ENCODE peak calls at places on chromosomes 1 and 21, in ten cellular contexts. N is heart left ventricle, J is AG04450, Z is astrocyte of the spinal cord, M is astrocyte of the cerebellum, Q is Panc1, K is lower lobe of right lung, C is RWPE1, B is Calu3, L is IMR-90. V is an unnamed sample.

GRCh38 chr1:162310337-162310736 is 66.3 kb downstream of the SPATA46 start:
- DNase-seq in N (no peak), J (no peak), Z (peak), M (peak), Q (no peak), K (no peak), C (peak), B (no peak), L (peak), V (no peak)

GRCh38 chr21:33825898-33826297 is 89.7 kb downstream of the ATP5PO start:
- DNase-seq in N (no peak), J (peak), Z (peak), M (peak), Q (no peak), K (no peak), C (no peak), B (no peak), L (peak), V (peak)

GRCh38 chr1:175757381-175758015 is 14.1 kb upstream of the TNR start:
- DNase-seq in N (no peak), J (no peak), Z (no peak), M (no peak), Q (peak), K (no peak), C (peak), B (peak), L (no peak), V (no peak)

GRCh38 chr21:29343517-29343916 is 44.8 kb downstream of the BACH1 start:
- DNase-seq in N (no peak), J (peak), Z (peak), M (peak), Q (no peak), K (no peak), C (no peak), B (no peak), L (peak), V (peak)

GRCh38 chr1:189899686-189900495 is 577.8 kb downstream of the BRINP3 start:
- DNase-seq in N (no peak), J (no peak), Z (no peak), M (no peak), Q (no peak), K (no peak), C (no peak), B (no peak), L (no peak), V (no peak)

GRCh38 chr1:229759037-229759435 is 133.0 kb downstream of the URB2 start:
- DNase-seq in N (no peak), J (no peak), Z (peak), M (no peak), Q (no peak), K (no peak), C (no peak), B (no peak), L (peak), V (peak)

GRCh38 chr1:25642710-25643109 is 26.1 kb downstream of the MAN1C1 start:
- DNase-seq in N (no peak), J (peak), Z (peak), M (peak), Q (no peak), K (no peak), C (no peak), B (no peak), L (peak), V (no peak)

GRCh38 chr1:223231011-223231572 is 88.0 kb upstream of the TLR5 start:
- DNase-seq in N (no peak), J (no peak), Z (no peak), M (no peak), Q (no peak), K (no peak), C (no peak), B (no peak), L (no peak), V (no peak)

GRCh38 chr1:224353975-224354930 is 2.4 kb upstream of the CNIH4 start:
- DNase-seq in N (no peak), J (no peak), Z (no peak), M (no peak), Q (no peak), K (no peak), C (no peak), B (no peak), L (peak), V (no peak)

GRCh38 chr1:153344718-153345025 is 4.0 kb downstream of the PGLYRP4 start:
- DNase-seq in N (no peak), J (no peak), Z (no peak), M (no peak), Q (no peak), K (no peak), C (no peak), B (no peak), L (no peak), V (no peak)

GRCh38 chr1:244163131-244163530 is 112.0 kb downstream of the ZBTB18 start:
- DNase-seq in N (no peak), J (no peak), Z (peak), M (no peak), Q (no peak), K (no peak), C (no peak), B (no peak), L (peak), V (peak)

GRCh38 chr1:210294991-210295773 is 33.5 kb upstream of the HHAT start:
- DNase-seq in N (peak), J (no peak), Z (peak), M (no peak), Q (no peak), K (peak), C (no peak), B (no peak), L (no peak), V (peak)

GRCh38 chr1:9294910-9295636 is 2.4 kb downstream of the SPSB1 start:
- DNase-seq in N (peak), J (no peak), Z (peak), M (no peak), Q (no peak), K (no peak), C (no peak), B (no peak), L (peak), V (peak)

GRCh38 chr1:15345711-15346355 is 63.9 kb upstream of the EFHD2 start:
- DNase-seq in N (peak), J (no peak), Z (no peak), M (no peak), Q (no peak), K (peak), C (peak), B (no peak), L (no peak), V (no peak)

GRCh38 chr1:192654607-192655389 is 18.9 kb downstream of the RGS13 start:
- DNase-seq in N (no peak), J (no peak), Z (peak), M (no peak), Q (peak), K (no peak), C (no peak), B (no peak), L (peak), V (peak)

GRCh38 chr1:45584351-45585109 is 689 bp downstream of the NASP start:
- DNase-seq in N (peak), J (peak), Z (peak), M (peak), Q (peak), K (peak), C (peak), B (peak), L (peak), V (peak)

GRCh38 chr1:45583666-45584350 is at the start of gene NASP:
- DNase-seq in N (peak), J (peak), Z (peak), M (peak), Q (no peak), K (peak), C (peak), B (peak), L (peak), V (peak)

GRCh38 chr1:45586769-45587168 is 2.9 kb downstream of the NASP start:
- DNase-seq in N (no peak), J (no peak), Z (no peak), M (no peak), Q (no peak), K (no peak), C (no peak), B (no peak), L (no peak), V (no peak)

GRCh38 chr1:45585496-45586075 is 1.7 kb downstream of the NASP start:
- DNase-seq in N (no peak), J (no peak), Z (no peak), M (no peak), Q (no peak), K (no peak), C (no peak), B (no peak), L (no peak), V (no peak)

GRCh38 chr1:45585110-45585426 is 1.2 kb downstream of the NASP start:
- DNase-seq in N (no peak), J (no peak), Z (no peak), M (no peak), Q (no peak), K (no peak), C (no peak), B (no peak), L (no peak), V (no peak)
- TF ChIP-seq CTCF in N (no peak), J (no peak), Z (no peak), M (no peak), Q (no peak), K (no peak), C (no peak), B (no peak), L (no peak), V (no peak)

GRCh38 chr1:36446261-36446660 is 4.0 kb downstream of the OSCP1 start:
- DNase-seq in N (peak), J (no peak), Z (no peak), M (no peak), Q (no peak), K (no peak), C (no peak), B (no peak), L (no peak), V (no peak)
- TF ChIP-seq CTCF in N (peak), J (peak), Z (peak), M (peak), Q (peak), K (peak), C (no peak), B (no peak), L (peak), V (peak)

DNA sequence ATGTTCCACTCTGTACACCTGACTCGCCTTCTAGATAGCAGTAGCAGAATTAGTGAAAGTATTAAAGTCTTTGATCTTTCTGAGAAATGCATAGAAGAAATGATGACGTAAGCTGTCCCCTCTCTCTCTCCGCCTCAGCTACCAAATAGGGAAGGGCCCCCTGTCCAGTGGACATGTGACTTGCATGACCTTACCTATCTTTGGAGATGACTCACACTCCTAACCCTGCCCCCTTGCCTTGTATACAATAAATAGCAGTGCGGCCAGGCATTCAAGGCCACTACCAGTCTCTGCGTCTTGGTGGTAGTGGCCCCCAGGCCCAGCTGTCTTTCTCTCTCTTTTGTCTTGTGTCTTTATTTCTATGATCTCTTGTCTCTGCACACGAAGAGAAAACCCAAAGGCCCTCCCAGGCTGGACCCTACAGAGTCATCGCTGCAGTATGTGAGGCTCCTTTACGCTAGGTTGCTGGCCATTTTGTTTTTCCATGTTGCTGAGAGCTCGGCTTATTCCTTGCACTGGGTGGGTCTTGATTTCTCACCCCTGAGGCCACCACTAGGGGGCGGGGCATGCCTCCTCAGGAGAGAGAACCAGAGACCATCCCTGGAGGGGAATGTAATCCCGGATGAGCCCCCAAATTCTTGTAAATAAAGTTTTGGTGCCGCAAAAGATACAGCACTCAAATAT is 16.0 kb upstream of the ZBTB8B start:
- DNase-seq in N (no peak), J (no peak), Z (no peak), M (no peak), Q (no peak), K (no peak), C (no peak), B (peak), L (no peak), V (peak)
- TF ChIP-seq CTCF in N (no peak), J (peak), Z (peak), M (peak), Q (peak), K (no peak), C (no peak), B (peak), L (no peak), V (peak)

GRCh38 chr1:78553859-78554258 is 63.1 kb downstream of the PTGFR start:
- DNase-seq in N (no peak), J (no peak), Z (no peak), M (no peak), Q (no peak), K (no peak), C (no peak), B (peak), L (no peak), V (no peak)
- TF ChIP-seq CTCF in N (no peak), J (peak), Z (peak), M (no peak), Q (no peak), K (no peak), C (no peak), B (no peak), L (no peak), V (peak)

DNA sequence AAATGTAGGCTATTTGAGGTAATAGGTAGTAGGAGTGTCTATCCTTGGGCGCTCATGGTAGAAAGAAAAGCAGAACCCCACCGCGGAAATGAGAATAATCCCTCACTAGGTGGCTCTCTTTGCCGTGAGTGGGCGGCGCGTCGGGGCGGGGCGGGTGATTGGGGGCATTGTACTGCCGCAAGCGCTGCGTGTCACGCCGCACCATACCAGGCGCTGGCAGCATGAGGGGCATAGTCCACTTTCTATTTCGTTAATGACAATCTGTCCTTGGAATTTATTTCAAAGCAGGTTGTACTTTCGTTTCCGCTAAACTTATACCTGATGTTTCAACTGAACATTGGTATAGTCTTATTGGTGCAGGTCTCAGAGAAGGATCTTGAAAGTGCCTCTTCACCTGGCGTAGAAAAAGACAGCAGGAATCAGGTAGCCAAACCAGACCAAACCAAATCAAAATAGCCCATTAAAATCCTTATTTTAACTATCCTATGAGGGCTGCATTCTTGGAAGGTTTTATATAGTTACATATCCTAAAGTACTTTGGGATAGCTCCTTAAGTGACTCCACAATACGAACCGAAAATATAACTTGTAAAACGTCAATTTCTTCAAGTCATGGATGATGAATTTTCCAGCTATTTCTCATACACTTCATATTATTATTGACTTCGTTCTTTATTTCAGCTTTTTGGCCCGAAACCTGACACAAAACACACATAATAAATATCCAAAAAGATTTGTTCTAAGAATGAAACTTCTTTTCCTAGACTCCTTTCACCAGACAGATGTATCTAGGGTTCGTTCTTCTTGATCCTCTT is 1.9 kb upstream of the SMG7 start:
- DNase-seq in N (peak), J (no peak), Z (peak), M (no peak), Q (peak), K (peak), C (peak), B (peak), L (peak), V (peak)
- TF ChIP-seq CTCF in N (peak), J (peak), Z (peak), M (peak), Q (peak), K (peak), C (peak), B (peak), L (peak), V (peak)

V was measured in HFFc6.